ENCODE peak calls at places on chromosomes 6 and 20, in seven cellular contexts. N is CD4-positive, alpha-beta T cell; X is stimulated activated CD8-positive, alpha-beta memory T cell treated with anti-CD3 and anti-CD28 coated beads, Interleukin-2, amount 100 ng/mL, for 1 hour; P is iPS-NIHi11; G is breast epithelium; O is SJSA1; A is activated CD4-positive, alpha-beta T cell treated with anti-CD3 and anti-CD28 coated beads, Interleukin-2, amount 50 U/mL, for 24 hours. S is an unnamed sample.

GRCh38 chr6:113879186-113880096 is 22.3 kb downstream of the MARCKS start:
- DNase-seq in A (no peak), G (peak), X (no peak), N (no peak), P (peak), O (peak), S (no peak)

GRCh38 chr20:59598625-59599310 is 5.6 kb upstream of the PHACTR3 start:
- DNase-seq in P (peak), G (no peak), N (no peak), A (no peak), O (no peak), X (no peak), S (no peak)

GRCh38 chr6:143872211-143872610 is 7.9 kb downstream of the ZC2HC1B start:
- DNase-seq in G (no peak), A (no peak), N (no peak), X (no peak), P (no peak), O (no peak), S (no peak)

GRCh38 chr20:40797425-40797824 is 108.4 kb upstream of the MAFB start:
- DNase-seq in A (no peak), P (peak), G (no peak), N (no peak), O (no peak), X (no peak), S (no peak)

GRCh38 chr6:11381801-11382513 is 149.5 kb upstream of the NEDD9 start:
- DNase-seq in P (no peak), N (peak), A (peak), O (no peak), X (peak), G (no peak), S (no peak)

GRCh38 chr6:148523551-148523950 is 180.9 kb downstream of the SASH1 start:
- DNase-seq in X (no peak), G (no peak), N (no peak), P (no peak), O (peak), A (no peak), S (no peak)

GRCh38 chr6:108002365-108003221 is 44.6 kb upstream of the SEC63 start:
- DNase-seq in N (no peak), A (no peak), P (peak), G (peak), X (no peak), O (no peak), S (no peak)

GRCh38 chr20:1792274-1792673 is 102.9 kb upstream of the SIRPA start:
- DNase-seq in G (no peak), A (no peak), O (no peak), P (no peak), X (no peak), N (no peak), S (no peak)

GRCh38 chr20:50712771-50713676 is 18.4 kb upstream of the PARD6B start:
- DNase-seq in A (no peak), P (no peak), G (no peak), O (no peak), N (no peak), X (no peak), S (no peak)

GRCh38 chr6:1576166-1576565 is 33.5 kb upstream of the FOXC1 start:
- DNase-seq in N (no peak), O (no peak), P (no peak), X (no peak), G (no peak), A (no peak), S (no peak)

GRCh38 chr6:26304213-26305096 is 60.5 kb upstream of the BTN3A2 start:
- DNase-seq in A (no peak), X (no peak), N (no peak), G (no peak), P (no peak), O (no peak), S (peak)

GRCh38 chr20:25341716-25342680 is 48.6 kb downstream of the ABHD12 start:
- DNase-seq in A (no peak), X (no peak), P (no peak), O (peak), G (no peak), N (no peak), S (no peak)

GRCh38 chr6:103783344-103783743 is 1076.4 kb downstream of the HACE1 start:
- DNase-seq in N (no peak), G (no peak), A (no peak), O (no peak), P (no peak), X (no peak), S (no peak)

GRCh38 chr6:37142047-37142614 is 27.8 kb upstream of the PIM1 start:
- DNase-seq in O (peak), G (no peak), P (no peak), X (no peak), N (no peak), A (no peak), S (no peak)

GRCh38 chr6:31886426-31887068 is 7.8 kb upstream of the SLC44A4 start:
- DNase-seq in O (no peak), A (no peak), G (no peak), X (no peak), P (no peak), N (no peak), S (no peak)

GRCh38 chr6:84018453-84019061 is 15.0 kb upstream of the MRAP2 start:
- DNase-seq in N (no peak), P (no peak), O (no peak), A (no peak), X (no peak), G (no peak), S (no peak)

GRCh38 chr20:19451591-19452295 is 239.3 kb downstream of the SLC24A3 start:
- DNase-seq in N (no peak), P (no peak), G (no peak), O (no peak), X (no peak), A (no peak), S (no peak)

GRCh38 chr6:44858998-44859397 is 469.1 kb upstream of the RUNX2 start:
- DNase-seq in G (no peak), A (no peak), X (no peak), O (no peak), P (no peak), N (no peak), S (no peak)

GRCh38 chr6:108846628-108847027 is 1.6 kb upstream of the ARMC2 start:
- DNase-seq in N (no peak), A (no peak), X (no peak), G (no peak), O (no peak), P (no peak), S (no peak)

GRCh38 chr6:39166189-39166917 is 51.4 kb upstream of the SAYSD1 start:
- DNase-seq in G (peak), O (peak), P (peak), A (peak), N (peak), X (peak), S (peak)

GRCh38 chr20:40612247-40612646 is 76.8 kb downstream of the MAFB start:
- DNase-seq in A (no peak), X (no peak), P (no peak), G (no peak), O (no peak), N (no peak), S (no peak)

GRCh38 chr6:1762203-1762602 is 152.5 kb downstream of the FOXC1 start:
- DNase-seq in A (no peak), G (peak), P (no peak), X (no peak), O (no peak), N (no peak), S (no peak)

GRCh38 chr20:22383156-22383555 is 201.2 kb downstream of the FOXA2 start:
- DNase-seq in P (no peak), G (no peak), A (no peak), O (peak), X (no peak), N (no peak), S (no peak)